ENCODE peak calls at places on chromosomes 6 and 20, in ten cellular contexts. J is astrocyte of the cerebellum, O is colonic mucosa, H is fibroblast of lung, R is ascending aorta, C is OCI-LY7, Y is left ventricle myocardium inferior, X is A549, K is GM12865, E is kidney. B is an unnamed sample.
A peak's percentile ranks its signal among the peaks of the same experiment; 100 is the strongest.

GRCh38 chr6:45416700-45417099 is 39.0 kb upstream of the SUPT3H start:
- DNase-seq in J (no peak), O (no peak), H (peak; percentile 53), R (no peak), C (no peak), Y (no peak), X (no peak), K (no peak), E (no peak), B (peak; percentile 70)

GRCh38 chr6:11473008-11473740 is 64.4 kb upstream of the TMEM170B start:
- DNase-seq in J (no peak), O (no peak), H (no peak), R (no peak), C (no peak), Y (no peak), X (no peak), K (no peak), E (no peak), B (peak; percentile 57)

GRCh38 chr6:145502417-145502816 is 232.9 kb downstream of the EPM2A start:
- DNase-seq in J (no peak), O (no peak), H (no peak), R (no peak), C (no peak), Y (no peak), X (no peak), K (no peak), E (no peak), B (peak; percentile 6)

GRCh38 chr6:46832816-46833215 is 39.6 kb downstream of the MEP1A start:
- DNase-seq in J (no peak), O (no peak), H (no peak), R (no peak), C (no peak), Y (no peak), X (no peak), K (no peak), E (no peak), B (no peak)

GRCh38 chr6:138300469-138300868 is 77.2 kb upstream of the SMIM28 start:
- DNase-seq in J (no peak), O (no peak), H (no peak), R (no peak), C (no peak), Y (no peak), X (no peak), K (no peak), E (no peak), B (no peak)

GRCh38 chr20:32585011-32585518 is at the start of gene NOL4L:
- DNase-seq in J (no peak), O (no peak), H (peak; percentile 32), R (no peak), C (peak; percentile 43), Y (peak; percentile 27), X (no peak), K (peak; percentile 29), E (no peak), B (peak; percentile 22)

GRCh38 chr6:55794136-55794812 is 81.1 kb downstream of the BMP5 start:
- DNase-seq in J (peak; percentile 28), O (no peak), H (peak; percentile 78), R (no peak), C (no peak), Y (no peak), X (no peak), K (no peak), E (no peak), B (no peak)

GRCh38 chr6:31651602-31652191 is 764 bp downstream of the BAG6 start:
- DNase-seq in J (no peak), O (peak; percentile 78), H (peak; percentile 72), R (no peak), C (no peak), Y (no peak), X (peak; percentile 58), K (peak; percentile 76), E (no peak), B (peak; percentile 83)

GRCh38 chr20:1920252-1920651 is 25.0 kb downstream of the SIRPA start:
- DNase-seq in J (no peak), O (peak; percentile 25), H (no peak), R (no peak), C (no peak), Y (no peak), X (peak; percentile 88), K (no peak), E (peak; percentile 78), B (no peak)

GRCh38 chr6:10418862-10419748 is 4.2 kb upstream of the TFAP2A start:
- DNase-seq in J (no peak), O (no peak), H (peak; percentile 65), R (no peak), C (no peak), Y (no peak), X (no peak), K (peak; percentile 86), E (peak; percentile 76), B (no peak)

GRCh38 chr20:760751-761417 is 7.4 kb downstream of the SLC52A3 start:
- DNase-seq in J (no peak), O (no peak), H (peak; percentile 2), R (no peak), C (peak; percentile 48), Y (no peak), X (peak; percentile 47), K (peak; percentile 65), E (no peak), B (peak; percentile 12)

GRCh38 chr6:88483424-88483823 is 317.3 kb upstream of the CNR1 start:
- DNase-seq in J (no peak), O (no peak), H (no peak), R (no peak), C (no peak), Y (no peak), X (no peak), K (no peak), E (no peak), B (no peak)

GRCh38 chr6:83062225-83062624 is 3.4 kb downstream of the UBE3D start:
- DNase-seq in J (peak; percentile 51), O (no peak), H (peak; percentile 39), R (no peak), C (no peak), Y (no peak), X (no peak), K (no peak), E (no peak), B (no peak)

GRCh38 chr20:8481636-8482035 is 349.6 kb downstream of the PLCB1 start:
- DNase-seq in J (no peak), O (no peak), H (no peak), R (no peak), C (no peak), Y (no peak), X (no peak), K (no peak), E (no peak), B (peak; percentile 13)

GRCh38 chr20:54267510-54268003 is 59.7 kb downstream of the PFDN4 start:
- DNase-seq in J (no peak), O (no peak), H (peak; percentile 65), R (no peak), C (no peak), Y (no peak), X (no peak), K (no peak), E (no peak), B (no peak)

GRCh38 chr6:7879043-7879442 is 31.5 kb downstream of the TXNDC5 start:
- DNase-seq in J (no peak), O (no peak), H (no peak), R (no peak), C (no peak), Y (no peak), X (no peak), K (no peak), E (no peak), B (no peak)

GRCh38 chr6:20778460-20778859 is 244.2 kb downstream of the CDKAL1 start:
- DNase-seq in J (no peak), O (no peak), H (no peak), R (no peak), C (no peak), Y (no peak), X (no peak), K (no peak), E (no peak), B (no peak)

GRCh38 chr6:2042951-2043648 is 202.3 kb downstream of the GMDS start:
- DNase-seq in J (no peak), O (no peak), H (no peak), R (no peak), C (no peak), Y (no peak), X (no peak), K (no peak), E (no peak), B (no peak)

GRCh38 chr6:26065952-26066380 is 21.3 kb upstream of the HFE start:
- DNase-seq in J (no peak), O (peak; percentile 81), H (peak; percentile 68), R (no peak), C (peak; percentile 79), Y (no peak), X (peak; percentile 60), K (peak; percentile 86), E (no peak), B (peak; percentile 88)

GRCh38 chr6:30570760-30571084 is 520 bp upstream of the ABCF1 start:
- DNase-seq in J (no peak), O (no peak), H (no peak), R (no peak), C (no peak), Y (no peak), X (peak; percentile 12), K (no peak), E (peak; percentile 75), B (no peak)

GRCh38 chr6:2129076-2129695 is 116.2 kb downstream of the GMDS start:
- DNase-seq in J (no peak), O (no peak), H (no peak), R (no peak), C (no peak), Y (no peak), X (no peak), K (peak; percentile 83), E (no peak), B (no peak)

GRCh38 chr6:129733290-129733689 is 23.3 kb upstream of the ARHGAP18 start:
- DNase-seq in J (no peak), O (no peak), H (no peak), R (no peak), C (peak; percentile 51), Y (no peak), X (no peak), K (peak; percentile 39), E (no peak), B (no peak)
- TF ChIP-seq CTCF in J (no peak), O (no peak), H (no peak), R (no peak), C (peak; percentile 70), Y (no peak), X (peak; percentile 16), K (peak; percentile 5), E (no peak), B (no peak)

GRCh38 chr6:149938571-149939462 is 3.0 kb upstream of the ULBP2 start:
- DNase-seq in J (no peak), O (no peak), H (peak; percentile 9), R (no peak), C (no peak), Y (no peak), X (peak; percentile 20), K (peak; percentile 85), E (peak; percentile 72), B (peak; percentile 17)
- H3K4me3 ChIP-seq in J (peak overlapping the region; percentile 34), O (peak overlapping the region; percentile 38), H (peak overlapping the region; percentile 55), R (peak overlapping the region; percentile 51), C (peak overlapping the region; percentile 48), Y (peak overlapping the region; percentile 64), X (peak overlapping the region; percentile 44), K (peak overlapping the region; percentile 30), E (peak overlapping the region; percentile 35), B (peak overlapping the region; percentile 64)

GRCh38 chr6:120587381-120587780 is 746.9 kb downstream of the TBC1D32 start:
- DNase-seq in J (no peak), O (no peak), H (no peak), R (no peak), C (no peak), Y (no peak), X (no peak), K (no peak), E (no peak), B (no peak)
- TF ChIP-seq CTCF in J (no peak), O (no peak), H (no peak), R (no peak), C (no peak), Y (no peak), X (no peak), K (no peak), E (no peak), B (no peak)

GRCh38 chr20:23035731-23036130 is 619 bp downstream of the SSTR4 start:
- DNase-seq in J (no peak), O (no peak), H (no peak), R (no peak), C (no peak), Y (no peak), X (no peak), K (no peak), E (no peak), B (no peak)
- H3K4me3 ChIP-seq in J (no peak overlapping the region), O (no peak overlapping the region), H (no peak overlapping the region), R (no peak overlapping the region), C (no peak overlapping the region), Y (peak overlapping the region; percentile 54), X (peak overlapping the region; percentile 33), K (no peak overlapping the region), E (no peak overlapping the region), B (no peak overlapping the region)